ENCODE peak calls at places on chromosomes 13 and 19, in four cellular contexts. One of them, this sample, is unnamed.

GRCh38 chr19:49689133-49690072 is at the start of gene ADM5:
- DNase-seq in HFFc6: no peak
- DNase-seq in dorsolateral prefrontal cortex: peak
- DNase-seq in activated T-helper 1 cell treated with anti-CD3 and anti-CD28 coated beads, Interleukin-12 subunit alpha, Interleukin-12 subunit beta, Interleukin-2, Interleukin-4 antibody, amounts not matched to agents 30 ng/mL and 10 ng/mL and 1 ng/mL, durations not matched to agents 14 hours and 24 hours and 36 hours: no peak
- DNase-seq in this sample: peak

GRCh38 chr19:6246174-6247006 is 33.4 kb downstream of the MLLT1 start:
- DNase-seq in HFFc6: no peak
- DNase-seq in activated T-helper 1 cell treated with anti-CD3 and anti-CD28 coated beads, Interleukin-12 subunit alpha, Interleukin-12 subunit beta, Interleukin-2, Interleukin-4 antibody, amounts not matched to agents 30 ng/mL and 10 ng/mL and 1 ng/mL, durations not matched to agents 14 hours and 24 hours and 36 hours: no peak
- DNase-seq in dorsolateral prefrontal cortex: no peak
- DNase-seq in this sample: no peak

GRCh38 chr13:30998548-30999140 is 66.2 kb downstream of the TEX26 start:
- DNase-seq in activated T-helper 1 cell treated with anti-CD3 and anti-CD28 coated beads, Interleukin-12 subunit alpha, Interleukin-12 subunit beta, Interleukin-2, Interleukin-4 antibody, amounts not matched to agents 30 ng/mL and 10 ng/mL and 1 ng/mL, durations not matched to agents 14 hours and 24 hours and 36 hours: no peak
- DNase-seq in HFFc6: no peak
- DNase-seq in dorsolateral prefrontal cortex: peak
- DNase-seq in this sample: peak

GRCh38 chr19:48454150-48454730 is 1.1 kb upstream of the KCNJ14 start:
- DNase-seq in dorsolateral prefrontal cortex: no peak
- DNase-seq in HFFc6: no peak
- DNase-seq in activated T-helper 1 cell treated with anti-CD3 and anti-CD28 coated beads, Interleukin-12 subunit alpha, Interleukin-12 subunit beta, Interleukin-2, Interleukin-4 antibody, amounts not matched to agents 30 ng/mL and 10 ng/mL and 1 ng/mL, durations not matched to agents 14 hours and 24 hours and 36 hours: no peak
- DNase-seq in this sample: no peak

GRCh38 chr13:51934461-51935087 is 72.8 kb downstream of the CCDC70 start:
- DNase-seq in activated T-helper 1 cell treated with anti-CD3 and anti-CD28 coated beads, Interleukin-12 subunit alpha, Interleukin-12 subunit beta, Interleukin-2, Interleukin-4 antibody, amounts not matched to agents 30 ng/mL and 10 ng/mL and 1 ng/mL, durations not matched to agents 14 hours and 24 hours and 36 hours: no peak
- DNase-seq in dorsolateral prefrontal cortex: no peak
- DNase-seq in HFFc6: no peak
- DNase-seq in this sample: no peak

GRCh38 chr19:4722671-4723464 is 774 bp downstream of the DPP9 start:
- DNase-seq in HFFc6: no peak
- DNase-seq in activated T-helper 1 cell treated with anti-CD3 and anti-CD28 coated beads, Interleukin-12 subunit alpha, Interleukin-12 subunit beta, Interleukin-2, Interleukin-4 antibody, amounts not matched to agents 30 ng/mL and 10 ng/mL and 1 ng/mL, durations not matched to agents 14 hours and 24 hours and 36 hours: peak
- DNase-seq in dorsolateral prefrontal cortex: no peak
- DNase-seq in this sample: peak

GRCh38 chr19:1392407-1392806 is 8.7 kb downstream of the NDUFS7 start:
- DNase-seq in activated T-helper 1 cell treated with anti-CD3 and anti-CD28 coated beads, Interleukin-12 subunit alpha, Interleukin-12 subunit beta, Interleukin-2, Interleukin-4 antibody, amounts not matched to agents 30 ng/mL and 10 ng/mL and 1 ng/mL, durations not matched to agents 14 hours and 24 hours and 36 hours: no peak
- DNase-seq in HFFc6: no peak
- DNase-seq in dorsolateral prefrontal cortex: no peak
- DNase-seq in this sample: no peak

GRCh38 chr13:29049524-29049923 is 229.4 kb downstream of the MTUS2 start:
- DNase-seq in activated T-helper 1 cell treated with anti-CD3 and anti-CD28 coated beads, Interleukin-12 subunit alpha, Interleukin-12 subunit beta, Interleukin-2, Interleukin-4 antibody, amounts not matched to agents 30 ng/mL and 10 ng/mL and 1 ng/mL, durations not matched to agents 14 hours and 24 hours and 36 hours: no peak
- DNase-seq in HFFc6: no peak
- DNase-seq in dorsolateral prefrontal cortex: no peak
- DNase-seq in this sample: no peak

GRCh38 chr19:45901912-45902650 is at the start of gene MYPOP:
- DNase-seq in HFFc6: no peak
- DNase-seq in dorsolateral prefrontal cortex: no peak
- DNase-seq in activated T-helper 1 cell treated with anti-CD3 and anti-CD28 coated beads, Interleukin-12 subunit alpha, Interleukin-12 subunit beta, Interleukin-2, Interleukin-4 antibody, amounts not matched to agents 30 ng/mL and 10 ng/mL and 1 ng/mL, durations not matched to agents 14 hours and 24 hours and 36 hours: no peak
- DNase-seq in this sample: peak

GRCh38 chr13:31477961-31478360 is 261.4 kb upstream of the RXFP2 start:
- DNase-seq in dorsolateral prefrontal cortex: no peak
- DNase-seq in HFFc6: peak
- DNase-seq in activated T-helper 1 cell treated with anti-CD3 and anti-CD28 coated beads, Interleukin-12 subunit alpha, Interleukin-12 subunit beta, Interleukin-2, Interleukin-4 antibody, amounts not matched to agents 30 ng/mL and 10 ng/mL and 1 ng/mL, durations not matched to agents 14 hours and 24 hours and 36 hours: no peak
- DNase-seq in this sample: peak

GRCh38 chr19:50724522-50725217 is 1.5 kb downstream of the CLEC11A start:
- DNase-seq in HFFc6: peak
- DNase-seq in activated T-helper 1 cell treated with anti-CD3 and anti-CD28 coated beads, Interleukin-12 subunit alpha, Interleukin-12 subunit beta, Interleukin-2, Interleukin-4 antibody, amounts not matched to agents 30 ng/mL and 10 ng/mL and 1 ng/mL, durations not matched to agents 14 hours and 24 hours and 36 hours: peak
- DNase-seq in dorsolateral prefrontal cortex: peak
- DNase-seq in this sample: peak

GRCh38 chr19:47794526-47794925 is 9.8 kb downstream of the TPRX1 start:
- DNase-seq in dorsolateral prefrontal cortex: no peak
- DNase-seq in activated T-helper 1 cell treated with anti-CD3 and anti-CD28 coated beads, Interleukin-12 subunit alpha, Interleukin-12 subunit beta, Interleukin-2, Interleukin-4 antibody, amounts not matched to agents 30 ng/mL and 10 ng/mL and 1 ng/mL, durations not matched to agents 14 hours and 24 hours and 36 hours: no peak
- DNase-seq in HFFc6: no peak
- DNase-seq in this sample: no peak